ENCODE peak calls at places on chromosomes 4 and X, in seven cellular contexts. B is cardiac fibroblast, P is pancreas, M is astrocyte of the spinal cord, A is endothelial cell, S is brain microvascular endothelial cell, H is heart right ventricle. C is an unnamed sample.
A peak's percentile ranks its signal among the peaks of the same experiment; 100 is the strongest.

GRCh38 chr4:67198757-67199156 is 346.5 kb downstream of the CENPC start:
- DNase-seq in B (peak; percentile 69), P (no peak), M (peak; percentile 70), A (peak; percentile 8), S (peak; percentile 35), H (no peak), C (no peak)

GRCh38 chr4:48247142-48247877 is 22.3 kb downstream of the TEC start:
- DNase-seq in B (peak; percentile 50), P (no peak), M (peak; percentile 65), A (no peak), S (no peak), H (no peak), C (no peak)

GRCh38 chr4:169089004-169089403 is 78.9 kb upstream of the CBR4 start:
- DNase-seq in B (no peak), P (no peak), M (no peak), A (no peak), S (no peak), H (no peak), C (no peak)

GRCh38 chr4:152807294-152807829 is 27.6 kb downstream of the ARFIP1 start:
- DNase-seq in B (no peak), P (no peak), M (peak; percentile 71), A (no peak), S (no peak), H (no peak), C (no peak)

GRCh38 chr4:185205697-185206342 is 2.0 kb upstream of the CFAP97 start:
- DNase-seq in B (no peak), P (no peak), M (no peak), A (no peak), S (no peak), H (no peak), C (no peak)

GRCh38 chrX:115344885-115345653 is 55.6 kb downstream of the LUZP4 start:
- DNase-seq in B (peak; percentile 97), P (peak; percentile 78), M (peak; percentile 96), A (peak; percentile 22), S (peak; percentile 96), H (peak; percentile 74), C (peak; percentile 78)

GRCh38 chr4:156764846-156765245 is 206.8 kb downstream of the PDGFC start:
- DNase-seq in B (no peak), P (no peak), M (no peak), A (no peak), S (no peak), H (no peak), C (no peak)

GRCh38 chrX:107713205-107714195 is 62.1 kb downstream of the TSC22D3 start:
- DNase-seq in B (peak; percentile 39), P (no peak), M (no peak), A (no peak), S (no peak), H (no peak), C (no peak)

GRCh38 chrX:21996872-21997271 is 35.3 kb upstream of the PHEX start:
- DNase-seq in B (peak; percentile 70), P (no peak), M (peak; percentile 46), A (no peak), S (peak; percentile 20), H (no peak), C (no peak)

GRCh38 chr4:173990126-173990878 is 293.2 kb downstream of the FBXO8 start:
- DNase-seq in B (peak; percentile 80), P (no peak), M (peak; percentile 44), A (peak; percentile 28), S (peak; percentile 6), H (no peak), C (peak; percentile 9)

GRCh38 chr4:87038837-87039715 is 104.3 kb downstream of the AFF1 start:
- DNase-seq in B (peak; percentile 83), P (peak; percentile 70), M (peak; percentile 91), A (no peak), S (peak; percentile 90), H (peak; percentile 41), C (no peak)

GRCh38 chrX:17425151-17425550 is 50.2 kb downstream of the NHS start:
- DNase-seq in B (peak; percentile 28), P (no peak), M (no peak), A (no peak), S (no peak), H (no peak), C (no peak)

GRCh38 chr4:140652601-140653000 is 83.8 kb upstream of the UCP1 start:
- DNase-seq in B (no peak), P (no peak), M (no peak), A (no peak), S (no peak), H (no peak), C (no peak)

GRCh38 chrX:148878371-148878770 is 378.0 kb downstream of the AFF2 start:
- DNase-seq in B (peak; percentile 57), P (no peak), M (peak; percentile 67), A (no peak), S (peak; percentile 57), H (no peak), C (no peak)

GRCh38 chr4:6134612-6135220 is 65.6 kb downstream of the JAKMIP1 start:
- DNase-seq in B (no peak), P (no peak), M (no peak), A (no peak), S (no peak), H (no peak), C (no peak)

GRCh38 chr4:184151988-184152485 is 65.6 kb downstream of the ENPP6 start:
- DNase-seq in B (no peak), P (no peak), M (no peak), A (no peak), S (no peak), H (no peak), C (no peak)

GRCh38 chr4:98613453-98614075 is 44.8 kb downstream of the TSPAN5 start:
- DNase-seq in B (no peak), P (no peak), M (no peak), A (no peak), S (no peak), H (no peak), C (no peak)

GRCh38 chr4:6079965-6080364 is 61.7 kb upstream of the C4orf50 start:
- DNase-seq in B (no peak), P (no peak), M (no peak), A (no peak), S (no peak), H (no peak), C (no peak)

GRCh38 chrX:30301203-30301602 is 8.0 kb downstream of the NR0B1 start:
- DNase-seq in B (no peak), P (no peak), M (no peak), A (no peak), S (no peak), H (no peak), C (no peak)

GRCh38 chr4:56129431-56129861 is 180.7 kb downstream of the CEP135 start:
- DNase-seq in B (peak; percentile 69), P (no peak), M (no peak), A (peak; percentile 16), S (no peak), H (no peak), C (no peak)

GRCh38 chrX:139930923-139931645 is 1.8 kb downstream of the ATP11C start:
- DNase-seq in B (peak; percentile 14), P (peak; percentile 62), M (no peak), A (peak; percentile 11), S (no peak), H (peak; percentile 8), C (no peak)

GRCh38 chr4:72006576-72006975 is 25.2 kb upstream of the NPFFR2 start:
- DNase-seq in B (peak; percentile 1), P (no peak), M (peak; percentile 86), A (no peak), S (peak; percentile 40), H (no peak), C (no peak)

GRCh38 chrX:100685284-100685996 is 41.4 kb downstream of the SRPX2 start:
- DNase-seq in B (peak; percentile 87), P (no peak), M (peak; percentile 78), A (peak; percentile 67), S (peak; percentile 85), H (no peak), C (peak; percentile 19)

GRCh38 chrX:65926095-65927019 is 113.5 kb downstream of the VSIG4 start:
- DNase-seq in B (no peak), P (no peak), M (no peak), A (no peak), S (no peak), H (no peak), C (no peak)

GRCh38 chrX:98350940-98351339 is 1467.2 kb downstream of the RPA4 start:
- DNase-seq in B (no peak), P (no peak), M (no peak), A (no peak), S (no peak), H (no peak), C (no peak)

GRCh38 chrX:46686003-46686645 is 72.8 kb downstream of the SLC9A7 start:
- DNase-seq in B (peak; percentile 52), P (no peak), M (peak; percentile 19), A (peak; percentile 11), S (peak; percentile 38), H (no peak), C (no peak)

DNA sequence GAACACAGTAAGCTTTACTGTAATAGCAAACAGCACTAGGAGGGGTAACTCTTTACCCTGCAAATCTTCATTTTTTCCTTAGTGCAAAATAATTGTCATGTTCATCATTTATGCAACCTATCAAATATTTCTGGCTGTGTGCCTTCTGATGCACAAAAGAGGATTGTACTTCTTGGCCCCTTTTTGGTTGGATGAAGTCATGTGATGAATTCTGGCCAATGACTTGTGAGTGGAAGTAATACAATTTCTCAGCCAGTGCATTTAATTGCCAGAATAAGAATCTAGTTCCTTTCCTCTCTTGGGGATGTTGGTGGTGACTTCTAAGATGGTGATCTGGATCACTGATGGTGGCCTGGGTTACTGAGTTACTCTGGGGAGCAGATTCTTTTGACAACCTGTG is 37.0 kb upstream of the GATB start:
- DNase-seq in B (no peak), P (no peak), M (no peak), A (no peak), S (no peak), H (no peak), C (no peak)
- TF ChIP-seq CTCF in B (no peak), P (no peak), M (no peak), A (no peak), S (no peak), H (no peak), C (no peak)

GRCh38 chrX:72105436-72105835 is 26.3 kb downstream of the RTL5 start:
- DNase-seq in B (no peak), P (no peak), M (no peak), A (no peak), S (no peak), H (no peak), C (no peak)
- TF ChIP-seq CTCF in B (no peak), P (no peak), M (no peak), A (no peak), S (no peak), H (no peak), C (no peak)

DNA sequence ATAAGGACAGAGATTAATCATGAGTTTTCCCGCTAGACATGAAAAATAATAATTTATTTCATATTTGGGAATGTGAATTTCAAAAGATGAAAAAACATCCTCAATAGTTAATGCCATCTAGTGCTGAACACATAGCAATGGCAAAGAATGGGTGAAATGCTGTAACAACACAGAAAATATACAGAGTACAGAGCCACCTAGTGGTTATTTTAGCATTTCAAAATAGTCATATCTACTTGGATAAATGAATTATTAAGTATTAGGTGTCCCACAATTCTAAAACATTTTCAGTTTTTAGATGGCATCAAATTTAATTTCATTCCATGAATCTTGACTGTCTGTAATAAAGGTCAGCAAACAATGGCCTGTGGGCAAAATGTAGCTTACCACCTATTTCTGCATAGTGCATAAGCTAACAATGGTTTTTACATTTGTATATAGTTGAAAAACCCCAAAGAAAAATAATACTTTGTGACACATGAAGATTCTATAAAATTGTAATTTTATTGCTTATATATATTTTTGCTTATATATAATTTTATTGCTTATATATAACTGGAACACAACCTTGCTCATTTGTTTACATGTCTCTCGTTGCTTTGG is 99.3 kb upstream of the FAM47C start:
- DNase-seq in B (peak; percentile 34), P (no peak), M (peak; percentile 31), A (no peak), S (no peak), H (no peak), C (no peak)
- TF ChIP-seq CTCF in B (peak; percentile 41), P (peak; percentile 8), M (peak; percentile 45), A (peak; percentile 61), S (peak; percentile 39), H (peak; percentile 30), C (peak; percentile 9)

GRCh38 chrX:26851981-26852380 is 611.2 kb downstream of the PPP4R3C start:
- DNase-seq in B (peak; percentile 19), P (no peak), M (peak; percentile 34), A (no peak), S (peak; percentile 23), H (no peak), C (no peak)
- TF ChIP-seq CTCF in B (no peak), P (no peak), M (peak; percentile 36), A (no peak), S (peak; percentile 30), H (peak; percentile 17), C (no peak)